ENCODE peak calls at places on chromosomes 7 and 10, in ten cellular contexts. One of them, this sample, is unnamed.

GRCh38 chr7:157544226-157544625 is 207.4 kb downstream of the DNAJB6 start:
- DNase-seq in astrocyte of the cerebellum: no peak
- DNase-seq in stomach: no peak
- DNase-seq in aorta: peak; percentile 55
- DNase-seq in SW480: no peak
- DNase-seq in cardiac muscle cell: no peak
- DNase-seq in amygdala: no peak
- DNase-seq in NCI-H1694 treated with DMSO at 0.1 percent for 48 hours: no peak
- DNase-seq in iris pigment epithelial cell: no peak
- DNase-seq in breast epithelium: no peak
- DNase-seq in this sample: no peak

GRCh38 chr7:49295136-49295535 is 370.8 kb downstream of the CDC14C start:
- DNase-seq in astrocyte of the cerebellum: no peak
- DNase-seq in stomach: no peak
- DNase-seq in aorta: no peak
- DNase-seq in SW480: no peak
- DNase-seq in cardiac muscle cell: no peak
- DNase-seq in amygdala: no peak
- DNase-seq in NCI-H1694 treated with DMSO at 0.1 percent for 48 hours: no peak
- DNase-seq in iris pigment epithelial cell: peak; percentile 1
- DNase-seq in breast epithelium: no peak
- DNase-seq in this sample: no peak

GRCh38 chr7:100568936-100569844 is 4.5 kb downstream of the SAP25 start:
- DNase-seq in astrocyte of the cerebellum: no peak
- DNase-seq in stomach: peak; percentile 66
- DNase-seq in aorta: peak; percentile 86
- DNase-seq in SW480: peak; percentile 84
- DNase-seq in cardiac muscle cell: peak; percentile 72
- DNase-seq in amygdala: peak; percentile 41
- DNase-seq in NCI-H1694 treated with DMSO at 0.1 percent for 48 hours: no peak
- DNase-seq in iris pigment epithelial cell: peak; percentile 56
- DNase-seq in breast epithelium: peak; percentile 52
- DNase-seq in this sample: peak; percentile 50

GRCh38 chr7:12884856-12885440 is 197.5 kb downstream of the ARL4A start:
- DNase-seq in astrocyte of the cerebellum: no peak
- DNase-seq in stomach: no peak
- DNase-seq in aorta: no peak
- DNase-seq in SW480: peak; percentile 17
- DNase-seq in cardiac muscle cell: no peak
- DNase-seq in amygdala: no peak
- DNase-seq in NCI-H1694 treated with DMSO at 0.1 percent for 48 hours: no peak
- DNase-seq in iris pigment epithelial cell: peak; percentile 39
- DNase-seq in breast epithelium: no peak
- DNase-seq in this sample: no peak

GRCh38 chr7:138608292-138608691 is 92.9 kb downstream of the SVOPL start:
- DNase-seq in astrocyte of the cerebellum: no peak
- DNase-seq in stomach: no peak
- DNase-seq in aorta: no peak
- DNase-seq in SW480: no peak
- DNase-seq in cardiac muscle cell: no peak
- DNase-seq in amygdala: no peak
- DNase-seq in NCI-H1694 treated with DMSO at 0.1 percent for 48 hours: no peak
- DNase-seq in iris pigment epithelial cell: peak; percentile 47
- DNase-seq in breast epithelium: no peak
- DNase-seq in this sample: no peak

GRCh38 chr10:184911-185310 is 49.7 kb downstream of the ZMYND11 start:
- DNase-seq in astrocyte of the cerebellum: peak; percentile 26
- DNase-seq in stomach: no peak
- DNase-seq in aorta: no peak
- DNase-seq in SW480: no peak
- DNase-seq in cardiac muscle cell: no peak
- DNase-seq in amygdala: no peak
- DNase-seq in NCI-H1694 treated with DMSO at 0.1 percent for 48 hours: no peak
- DNase-seq in iris pigment epithelial cell: peak; percentile 73
- DNase-seq in breast epithelium: no peak
- DNase-seq in this sample: no peak

GRCh38 chr7:142556745-142557144 is 192.5 kb upstream of the PRSS1 start:
- DNase-seq in astrocyte of the cerebellum: peak; percentile 93
- DNase-seq in stomach: peak; percentile 38
- DNase-seq in aorta: peak; percentile 80
- DNase-seq in SW480: peak; percentile 78
- DNase-seq in cardiac muscle cell: peak; percentile 14
- DNase-seq in amygdala: no peak
- DNase-seq in NCI-H1694 treated with DMSO at 0.1 percent for 48 hours: no peak
- DNase-seq in iris pigment epithelial cell: peak; percentile 99
- DNase-seq in breast epithelium: peak; percentile 56
- DNase-seq in this sample: peak; percentile 55

GRCh38 chr7:156510966-156511365 is 129.6 kb upstream of the RNF32 start:
- DNase-seq in astrocyte of the cerebellum: no peak
- DNase-seq in stomach: no peak
- DNase-seq in aorta: no peak
- DNase-seq in SW480: no peak
- DNase-seq in cardiac muscle cell: no peak
- DNase-seq in amygdala: no peak
- DNase-seq in NCI-H1694 treated with DMSO at 0.1 percent for 48 hours: no peak
- DNase-seq in iris pigment epithelial cell: no peak
- DNase-seq in breast epithelium: no peak
- DNase-seq in this sample: no peak

GRCh38 chr10:124685251-124685650 is 58.9 kb downstream of the FAM53B start:
- DNase-seq in astrocyte of the cerebellum: no peak
- DNase-seq in stomach: no peak
- DNase-seq in aorta: no peak
- DNase-seq in SW480: no peak
- DNase-seq in cardiac muscle cell: no peak
- DNase-seq in amygdala: no peak
- DNase-seq in NCI-H1694 treated with DMSO at 0.1 percent for 48 hours: no peak
- DNase-seq in iris pigment epithelial cell: no peak
- DNase-seq in breast epithelium: no peak
- DNase-seq in this sample: no peak

GRCh38 chr7:109460296-109460695 is 890.6 kb downstream of the DNAJB9 start:
- DNase-seq in astrocyte of the cerebellum: no peak
- DNase-seq in stomach: no peak
- DNase-seq in aorta: no peak
- DNase-seq in SW480: no peak
- DNase-seq in cardiac muscle cell: no peak
- DNase-seq in amygdala: no peak
- DNase-seq in NCI-H1694 treated with DMSO at 0.1 percent for 48 hours: no peak
- DNase-seq in iris pigment epithelial cell: no peak
- DNase-seq in breast epithelium: no peak
- DNase-seq in this sample: no peak

GRCh38 chr10:70584366-70584765 is 18.2 kb downstream of the PRF1 start:
- DNase-seq in astrocyte of the cerebellum: no peak
- DNase-seq in stomach: no peak
- DNase-seq in aorta: peak; percentile 51
- DNase-seq in SW480: no peak
- DNase-seq in cardiac muscle cell: no peak
- DNase-seq in amygdala: no peak
- DNase-seq in NCI-H1694 treated with DMSO at 0.1 percent for 48 hours: no peak
- DNase-seq in iris pigment epithelial cell: no peak
- DNase-seq in breast epithelium: no peak
- DNase-seq in this sample: no peak

GRCh38 chr7:32890553-32891045 is 961 bp downstream of the KBTBD2 start:
- DNase-seq in astrocyte of the cerebellum: peak; percentile 37
- DNase-seq in stomach: no peak
- DNase-seq in aorta: no peak
- DNase-seq in SW480: peak; percentile 81
- DNase-seq in cardiac muscle cell: peak; percentile 54
- DNase-seq in amygdala: no peak
- DNase-seq in NCI-H1694 treated with DMSO at 0.1 percent for 48 hours: peak; percentile 42
- DNase-seq in iris pigment epithelial cell: peak; percentile 85
- DNase-seq in breast epithelium: no peak
- DNase-seq in this sample: peak; percentile 81

GRCh38 chr10:69687396-69687795 is 57.3 kb downstream of the FAM241B start:
- DNase-seq in astrocyte of the cerebellum: no peak
- DNase-seq in stomach: no peak
- DNase-seq in aorta: no peak
- DNase-seq in SW480: no peak
- DNase-seq in cardiac muscle cell: no peak
- DNase-seq in amygdala: no peak
- DNase-seq in NCI-H1694 treated with DMSO at 0.1 percent for 48 hours: no peak
- DNase-seq in iris pigment epithelial cell: no peak
- DNase-seq in breast epithelium: no peak
- DNase-seq in this sample: no peak

GRCh38 chr7:92135490-92135889 is 1.2 kb upstream of the CYP51A1 start:
- DNase-seq in astrocyte of the cerebellum: no peak
- DNase-seq in stomach: no peak
- DNase-seq in aorta: no peak
- DNase-seq in SW480: no peak
- DNase-seq in cardiac muscle cell: no peak
- DNase-seq in amygdala: no peak
- DNase-seq in NCI-H1694 treated with DMSO at 0.1 percent for 48 hours: no peak
- DNase-seq in iris pigment epithelial cell: peak; percentile 39
- DNase-seq in breast epithelium: no peak
- DNase-seq in this sample: peak; percentile 76

GRCh38 chr7:47371733-47372368 is 210.1 kb downstream of the TNS3 start:
- DNase-seq in astrocyte of the cerebellum: peak; percentile 24
- DNase-seq in stomach: peak; percentile 94
- DNase-seq in aorta: peak; percentile 91
- DNase-seq in SW480: peak; percentile 77
- DNase-seq in cardiac muscle cell: peak; percentile 81
- DNase-seq in amygdala: peak; percentile 12
- DNase-seq in NCI-H1694 treated with DMSO at 0.1 percent for 48 hours: peak; percentile 46
- DNase-seq in iris pigment epithelial cell: peak; percentile 72
- DNase-seq in breast epithelium: peak; percentile 86
- DNase-seq in this sample: peak; percentile 89

GRCh38 chr7:102211590-102212550 is 74.8 kb upstream of the SH2B2 start:
- DNase-seq in astrocyte of the cerebellum: no peak
- DNase-seq in stomach: no peak
- DNase-seq in aorta: no peak
- DNase-seq in SW480: no peak
- DNase-seq in cardiac muscle cell: no peak
- DNase-seq in amygdala: no peak
- DNase-seq in NCI-H1694 treated with DMSO at 0.1 percent for 48 hours: no peak
- DNase-seq in iris pigment epithelial cell: no peak
- DNase-seq in breast epithelium: no peak
- DNase-seq in this sample: no peak

GRCh38 chr10:108031505-108031904 is 867.0 kb upstream of the SORCS1 start:
- DNase-seq in astrocyte of the cerebellum: no peak
- DNase-seq in stomach: no peak
- DNase-seq in aorta: no peak
- DNase-seq in SW480: no peak
- DNase-seq in cardiac muscle cell: no peak
- DNase-seq in amygdala: no peak
- DNase-seq in NCI-H1694 treated with DMSO at 0.1 percent for 48 hours: no peak
- DNase-seq in iris pigment epithelial cell: no peak
- DNase-seq in breast epithelium: no peak
- DNase-seq in this sample: no peak

GRCh38 chr10:60186315-60187071 is 203.2 kb downstream of the ANK3 start:
- DNase-seq in astrocyte of the cerebellum: no peak
- DNase-seq in stomach: peak; percentile 59
- DNase-seq in aorta: peak; percentile 59
- DNase-seq in SW480: no peak
- DNase-seq in cardiac muscle cell: no peak
- DNase-seq in amygdala: no peak
- DNase-seq in NCI-H1694 treated with DMSO at 0.1 percent for 48 hours: peak; percentile 47
- DNase-seq in iris pigment epithelial cell: no peak
- DNase-seq in breast epithelium: no peak
- DNase-seq in this sample: no peak

GRCh38 chr7:47783456-47784240 is 164.6 kb downstream of the PKD1L1 start:
- DNase-seq in astrocyte of the cerebellum: peak; percentile 95
- DNase-seq in stomach: no peak
- DNase-seq in aorta: no peak
- DNase-seq in SW480: peak; percentile 88
- DNase-seq in cardiac muscle cell: no peak
- DNase-seq in amygdala: no peak
- DNase-seq in NCI-H1694 treated with DMSO at 0.1 percent for 48 hours: no peak
- DNase-seq in iris pigment epithelial cell: peak; percentile 99
- DNase-seq in breast epithelium: no peak
- DNase-seq in this sample: no peak

GRCh38 chr7:19106308-19107141 is 10.9 kb downstream of the TWIST1 start:
- DNase-seq in astrocyte of the cerebellum: no peak
- DNase-seq in stomach: no peak
- DNase-seq in aorta: peak; percentile 75
- DNase-seq in SW480: no peak
- DNase-seq in cardiac muscle cell: peak; percentile 43
- DNase-seq in amygdala: no peak
- DNase-seq in NCI-H1694 treated with DMSO at 0.1 percent for 48 hours: no peak
- DNase-seq in iris pigment epithelial cell: no peak
- DNase-seq in breast epithelium: no peak
- DNase-seq in this sample: no peak

GRCh38 chr7:732094-732541 is 5.0 kb upstream of the PRKAR1B start:
- DNase-seq in astrocyte of the cerebellum: no peak
- DNase-seq in stomach: peak; percentile 87
- DNase-seq in aorta: no peak
- DNase-seq in SW480: peak; percentile 90
- DNase-seq in cardiac muscle cell: peak; percentile 45
- DNase-seq in amygdala: no peak
- DNase-seq in NCI-H1694 treated with DMSO at 0.1 percent for 48 hours: peak; percentile 93
- DNase-seq in iris pigment epithelial cell: no peak
- DNase-seq in breast epithelium: peak; percentile 51
- DNase-seq in this sample: peak; percentile 83

GRCh38 chr7:106812027-106812643 is 52.9 kb upstream of the PIK3CG start:
- DNase-seq in astrocyte of the cerebellum: no peak
- DNase-seq in stomach: no peak
- DNase-seq in aorta: no peak
- DNase-seq in SW480: no peak
- DNase-seq in cardiac muscle cell: no peak
- DNase-seq in amygdala: no peak
- DNase-seq in NCI-H1694 treated with DMSO at 0.1 percent for 48 hours: no peak
- DNase-seq in iris pigment epithelial cell: no peak
- DNase-seq in breast epithelium: no peak
- DNase-seq in this sample: no peak

GRCh38 chr7:43764807-43765491 is 6.5 kb downstream of the BLVRA start:
- DNase-seq in astrocyte of the cerebellum: no peak
- DNase-seq in stomach: no peak
- DNase-seq in aorta: no peak
- DNase-seq in SW480: no peak
- DNase-seq in cardiac muscle cell: no peak
- DNase-seq in amygdala: no peak
- DNase-seq in NCI-H1694 treated with DMSO at 0.1 percent for 48 hours: no peak
- DNase-seq in iris pigment epithelial cell: peak; percentile 79
- DNase-seq in breast epithelium: no peak
- DNase-seq in this sample: no peak

GRCh38 chr7:120991570-120991969 is 3.1 kb downstream of the CPED1 start:
- DNase-seq in astrocyte of the cerebellum: peak; percentile 23
- DNase-seq in stomach: no peak
- DNase-seq in aorta: no peak
- DNase-seq in SW480: no peak
- DNase-seq in cardiac muscle cell: no peak
- DNase-seq in amygdala: no peak
- DNase-seq in NCI-H1694 treated with DMSO at 0.1 percent for 48 hours: no peak
- DNase-seq in iris pigment epithelial cell: peak; percentile 82
- DNase-seq in breast epithelium: no peak
- DNase-seq in this sample: no peak

GRCh38 chr10:22823109-22823508 is 104.7 kb upstream of the ARMC3 start:
- DNase-seq in astrocyte of the cerebellum: peak; percentile 63
- DNase-seq in stomach: no peak
- DNase-seq in aorta: no peak
- DNase-seq in SW480: peak; percentile 93
- DNase-seq in cardiac muscle cell: no peak
- DNase-seq in amygdala: no peak
- DNase-seq in NCI-H1694 treated with DMSO at 0.1 percent for 48 hours: no peak
- DNase-seq in iris pigment epithelial cell: peak; percentile 87
- DNase-seq in breast epithelium: no peak
- DNase-seq in this sample: peak; percentile 89

GRCh38 chr7:113071465-113071864 is 15.2 kb downstream of the GPR85 start:
- DNase-seq in astrocyte of the cerebellum: no peak
- DNase-seq in stomach: no peak
- DNase-seq in aorta: no peak
- DNase-seq in SW480: no peak
- DNase-seq in cardiac muscle cell: no peak
- DNase-seq in amygdala: no peak
- DNase-seq in NCI-H1694 treated with DMSO at 0.1 percent for 48 hours: no peak
- DNase-seq in iris pigment epithelial cell: peak; percentile 36
- DNase-seq in breast epithelium: no peak
- DNase-seq in this sample: no peak

GRCh38 chr10:124339951-124340760 is 78.6 kb downstream of the OAT start:
- DNase-seq in astrocyte of the cerebellum: peak; percentile 28
- DNase-seq in stomach: peak; percentile 24
- DNase-seq in aorta: peak; percentile 86
- DNase-seq in SW480: no peak
- DNase-seq in cardiac muscle cell: no peak
- DNase-seq in amygdala: no peak
- DNase-seq in NCI-H1694 treated with DMSO at 0.1 percent for 48 hours: no peak
- DNase-seq in iris pigment epithelial cell: peak; percentile 71
- DNase-seq in breast epithelium: no peak
- DNase-seq in this sample: no peak